ENCODE peak calls at places on chromosomes 5 and 9, in five cellular contexts. M is stomach, W is HepG2, U is endothelial cell of umbilical vein, T is IMR-90. Z is an unnamed sample.

GRCh38 chr5:124124711-124125229 is 612.8 kb downstream of the CSNK1G3 start:
- DNase-seq in M (no peak), W (no peak), U (no peak), T (peak), Z (no peak)

GRCh38 chr9:7298123-7298522 is 501.5 kb downstream of the DMAC1 start:
- DNase-seq in M (no peak), W (no peak), U (no peak), T (no peak), Z (no peak)

GRCh38 chr9:92141144-92142129 is 26.2 kb upstream of the SPTLC1 start:
- DNase-seq in M (peak), W (no peak), U (peak), T (no peak), Z (no peak)

GRCh38 chr5:74303575-74303974 is 337.0 kb downstream of the ENC1 start:
- DNase-seq in M (no peak), W (no peak), U (no peak), T (no peak), Z (no peak)

GRCh38 chr9:91273853-91274552 is 87.7 kb downstream of the AUH start:
- DNase-seq in M (no peak), W (peak), U (peak), T (peak), Z (peak)

GRCh38 chr9:85319946-85320345 is 421.8 kb downstream of the AGTPBP1 start:
- DNase-seq in M (no peak), W (no peak), U (no peak), T (no peak), Z (no peak)

GRCh38 chr5:178244566-178244965 is 12.0 kb upstream of the PHYKPL start:
- DNase-seq in M (no peak), W (no peak), U (no peak), T (peak), Z (no peak)

GRCh38 chr5:8491254-8491653 is 622.3 kb downstream of the MTRR start:
- DNase-seq in M (no peak), W (no peak), U (no peak), T (no peak), Z (no peak)

GRCh38 chr9:27625751-27626628 is 52.7 kb upstream of the C9orf72 start:
- DNase-seq in M (no peak), W (no peak), U (no peak), T (no peak), Z (no peak)

GRCh38 chr5:89255845-89256463 is 373.0 kb upstream of the MEF2C start:
- DNase-seq in M (no peak), W (no peak), U (peak), T (peak), Z (no peak)

GRCh38 chr9:131417264-131418142 is 23.6 kb downstream of the PRRC2B start:
- DNase-seq in M (no peak), W (no peak), U (no peak), T (no peak), Z (no peak)
- TF ChIP-seq POLR2A in M (no peak), W (no peak), U (no peak), T (no peak), Z (no peak)

GRCh38 chr9:128420651-128421473 is at the start of gene CERCAM:
- DNase-seq in M (peak), W (peak), U (peak), T (peak), Z (peak)
- TF ChIP-seq POLR2A in M (no peak), W (no peak), U (peak), T (no peak), Z (peak)

GRCh38 chr9:89602978-89603628 is 1.7 kb upstream of the GADD45G start:
- DNase-seq in M (peak), W (peak), U (peak), T (peak), Z (peak)

GRCh38 chr9:89606049-89606481 is 1.3 kb downstream of the GADD45G start:
- DNase-seq in M (peak), W (peak), U (peak), T (peak), Z (peak)

GRCh38 chr9:89605181-89606048 is 603 bp downstream of the GADD45G start:
- DNase-seq in M (peak), W (no peak), U (peak), T (peak), Z (no peak)

GRCh38 chr9:89603629-89604462 is 966 bp upstream of the GADD45G start:
- DNase-seq in M (peak), W (peak), U (peak), T (peak), Z (peak)

DNA sequence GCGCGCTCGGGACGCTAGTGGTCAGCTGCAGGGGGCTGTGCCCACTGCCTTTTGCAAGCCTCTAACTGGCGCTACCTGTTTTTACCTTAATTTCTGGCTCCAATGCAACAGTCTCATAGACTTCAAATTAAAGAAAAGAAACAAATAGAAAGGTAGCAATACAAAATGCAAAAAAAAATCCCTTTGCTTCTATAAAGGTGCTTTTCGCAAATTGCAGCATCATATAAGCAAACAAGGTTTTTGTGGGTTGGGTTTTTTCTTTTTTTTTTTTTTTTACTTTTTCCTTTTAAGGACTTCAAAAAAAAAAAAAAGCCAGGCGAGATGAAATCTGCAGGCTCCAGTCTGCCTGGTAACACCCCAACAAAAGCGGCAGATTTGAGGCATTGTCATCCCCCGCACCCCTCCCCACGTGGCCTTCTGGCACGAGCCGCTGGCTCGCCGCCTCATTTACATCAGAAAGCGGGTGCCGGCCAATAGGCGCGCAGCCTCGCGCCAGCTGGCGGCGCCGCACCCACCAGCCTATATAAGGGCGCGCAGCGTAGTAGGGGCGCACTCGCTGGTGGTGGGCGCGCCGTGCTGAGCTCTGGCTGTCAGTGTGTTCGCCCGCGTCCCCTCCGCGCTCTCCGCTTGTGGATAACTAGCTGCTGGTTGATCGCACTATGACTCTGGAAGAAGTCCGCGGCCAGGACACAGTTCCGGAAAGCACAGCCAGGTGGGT is at the start of gene GADD45G:
- DNase-seq in M (peak), W (no peak), U (peak), T (peak), Z (no peak)
- TF ChIP-seq POLR2A in M (peak), W (no peak), U (peak), T (peak), Z (peak)

DNA sequence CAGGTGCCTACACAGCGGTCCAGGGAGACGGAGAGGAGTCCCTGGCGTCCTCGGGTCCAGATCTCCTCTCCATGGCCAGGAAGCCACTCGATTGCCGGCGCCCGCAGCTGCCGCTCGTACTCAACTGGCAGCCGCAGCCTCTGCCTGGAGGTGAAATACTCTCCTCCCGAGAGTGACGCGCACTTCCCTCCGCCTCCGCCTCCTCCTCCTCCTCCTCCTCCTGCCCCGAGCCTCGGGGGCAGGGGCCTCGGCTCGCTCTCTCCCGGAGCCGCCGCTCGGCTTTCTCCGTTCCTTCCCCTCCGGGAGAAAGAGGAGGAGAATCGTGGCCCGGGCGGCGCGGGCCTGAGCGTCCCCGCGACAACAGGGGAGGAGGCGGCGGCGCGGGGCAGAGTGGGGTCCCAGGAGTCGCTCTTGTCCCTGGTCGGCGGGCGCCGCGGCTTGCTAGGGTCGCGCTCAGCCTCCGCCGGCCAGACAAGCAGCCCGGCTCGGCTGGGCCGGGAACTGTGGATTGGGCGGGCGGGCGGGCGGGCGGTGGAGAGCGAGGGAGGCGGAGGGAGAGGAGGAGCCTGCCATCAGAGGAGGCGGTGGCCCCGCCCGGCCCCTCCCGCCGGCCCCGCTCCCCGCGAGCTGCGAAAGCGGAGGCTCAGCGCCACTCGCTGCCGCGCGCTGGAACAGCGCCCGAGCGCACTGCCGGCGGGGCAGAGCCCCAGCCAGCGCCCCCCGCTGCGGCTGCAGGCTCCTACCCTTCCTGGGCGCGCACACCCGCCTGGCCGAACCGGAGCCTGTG is at the start of gene CEMIP2:
- DNase-seq in M (peak), W (peak), U (peak), T (peak), Z (peak)
- TF ChIP-seq POLR2A in M (peak), W (peak), U (peak), T (peak), Z (peak)

DNA sequence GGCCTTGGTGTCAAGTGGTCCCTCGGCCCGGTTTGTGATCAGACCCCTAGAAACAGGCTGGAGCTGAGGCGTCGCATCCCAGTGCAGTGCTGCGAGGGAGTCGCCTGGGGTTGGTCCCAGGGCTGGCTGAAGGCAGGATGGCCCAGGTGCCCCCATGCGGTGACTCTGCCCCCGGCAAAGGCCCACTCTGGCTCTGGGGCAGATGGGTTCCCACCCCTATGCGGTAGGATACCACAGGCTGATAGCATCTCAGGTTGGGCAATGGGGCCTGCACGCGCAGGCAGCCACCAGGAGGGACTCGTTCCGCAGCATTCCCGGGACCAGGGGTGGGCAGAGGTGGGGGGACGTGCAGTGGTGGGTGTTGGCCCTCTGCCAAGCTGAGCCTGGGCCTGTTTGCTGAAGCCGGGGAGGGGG is 86.0 kb downstream of the RXRA start:
- DNase-seq in M (no peak), W (no peak), U (no peak), T (no peak), Z (no peak)
- TF ChIP-seq POLR2A in M (no peak), W (no peak), U (no peak), T (no peak), Z (no peak)

GRCh38 chr5:14204785-14205321 is 61.7 kb downstream of the TRIO start:
- DNase-seq in M (peak), W (peak), U (peak), T (peak), Z (no peak)
- TF ChIP-seq POLR2A in M (no peak), W (no peak), U (no peak), T (no peak), Z (no peak)

GRCh38 chr9:131438190-131438589 is 44.3 kb downstream of the PRRC2B start:
- DNase-seq in M (no peak), W (no peak), U (no peak), T (no peak), Z (no peak)
- TF ChIP-seq POLR2A in M (no peak), W (no peak), U (no peak), T (no peak), Z (no peak)

GRCh38 chr5:97498657-97499056 is 315.6 kb upstream of the RIOK2 start:
- DNase-seq in M (no peak), W (no peak), U (peak), T (no peak), Z (no peak)
- TF ChIP-seq POLR2A in M (no peak), W (no peak), U (no peak), T (no peak), Z (no peak)

GRCh38 chr9:21866302-21866701 is 63.9 kb downstream of the MTAP start:
- DNase-seq in M (no peak), W (no peak), U (no peak), T (no peak), Z (no peak)
- TF ChIP-seq POLR2A in M (no peak), W (no peak), U (no peak), T (no peak), Z (no peak)

GRCh38 chr9:26460624-26461023 is 432.0 kb downstream of the CAAP1 start:
- DNase-seq in M (no peak), W (no peak), U (no peak), T (no peak), Z (no peak)

GRCh38 chr9:26459959-26460358 is 432.6 kb downstream of the CAAP1 start:
- DNase-seq in M (no peak), W (no peak), U (no peak), T (no peak), Z (no peak)

GRCh38 chr9:26462213-26462612 is 430.4 kb downstream of the CAAP1 start:
- DNase-seq in M (no peak), W (peak), U (no peak), T (no peak), Z (no peak)

GRCh38 chr9:26462751-26463150 is 429.9 kb downstream of the CAAP1 start:
- DNase-seq in M (no peak), W (no peak), U (no peak), T (no peak), Z (no peak)

GRCh38 chr9:26463841-26464240 is 428.8 kb downstream of the CAAP1 start:
- DNase-seq in M (no peak), W (no peak), U (no peak), T (no peak), Z (no peak)
- TF ChIP-seq POLR2A in M (no peak), W (no peak), U (no peak), T (no peak), Z (no peak)